ENCODE peak calls at places on chromosome 10, in six cellular contexts. One of them, this sample, is unnamed. For H3F3A and H3K9me2, the result is how much of the 10 kb centered on the place peaks cover.

GRCh38 chr10:110584006-110584405 is 16.5 kb downstream of the SMC3 start:
- DNase-seq in SK-N-SH: no peak
- DNase-seq in GM23338: no peak
- DNase-seq in PC-3: no peak
- DNase-seq in PC-9: no peak
- DNase-seq in MM.1S: no peak
- DNase-seq in this sample: no peak

GRCh38 chr10:94361161-94361794 is 1.5 kb downstream of the NOC3L start:
- DNase-seq in SK-N-SH: peak
- DNase-seq in GM23338: no peak
- DNase-seq in PC-3: peak
- DNase-seq in PC-9: no peak
- DNase-seq in MM.1S: peak
- DNase-seq in this sample: peak

GRCh38 chr10:6786579-6787031 is 206.5 kb upstream of the PRKCQ start:
- DNase-seq in SK-N-SH: peak
- DNase-seq in GM23338: no peak
- DNase-seq in PC-3: no peak
- DNase-seq in PC-9: no peak
- DNase-seq in MM.1S: no peak
- DNase-seq in this sample: peak

GRCh38 chr10:132141526-132142395 is 45.0 kb upstream of the DPYSL4 start:
- DNase-seq in SK-N-SH: no peak
- DNase-seq in GM23338: no peak
- DNase-seq in PC-3: no peak
- DNase-seq in PC-9: no peak
- DNase-seq in MM.1S: no peak
- DNase-seq in this sample: no peak

GRCh38 chr10:44287408-44287807 is 97.5 kb downstream of the CXCL12 start:
- DNase-seq in SK-N-SH: no peak
- DNase-seq in GM23338: no peak
- DNase-seq in PC-3: no peak
- DNase-seq in PC-9: no peak
- DNase-seq in MM.1S: no peak
- DNase-seq in this sample: no peak

GRCh38 chr10:131700032-131700431 is 200.8 kb upstream of the PPP2R2D start:
- DNase-seq in SK-N-SH: no peak
- DNase-seq in GM23338: no peak
- DNase-seq in PC-3: no peak
- DNase-seq in PC-9: no peak
- DNase-seq in MM.1S: no peak
- DNase-seq in this sample: no peak

GRCh38 chr10:28105561-28105960 is 106.7 kb upstream of the ODAD2 start:
- DNase-seq in SK-N-SH: no peak
- DNase-seq in GM23338: no peak
- DNase-seq in PC-3: no peak
- DNase-seq in PC-9: no peak
- DNase-seq in MM.1S: no peak
- DNase-seq in this sample: peak

GRCh38 chr10:86646933-86647332 is 7.4 kb upstream of the OPN4 start:
- DNase-seq in SK-N-SH: peak
- DNase-seq in GM23338: no peak
- DNase-seq in PC-3: no peak
- DNase-seq in PC-9: no peak
- DNase-seq in MM.1S: no peak
- DNase-seq in this sample: no peak

GRCh38 chr10:19788075-19788686 is 28.1 kb upstream of the PLXDC2 start:
- DNase-seq in SK-N-SH: peak
- DNase-seq in GM23338: peak
- DNase-seq in PC-3: peak
- DNase-seq in PC-9: no peak
- DNase-seq in MM.1S: peak
- DNase-seq in this sample: peak

GRCh38 chr10:78451592-78451991 is 417.9 kb downstream of the RPS24 start:
- DNase-seq in SK-N-SH: no peak
- DNase-seq in GM23338: no peak
- DNase-seq in PC-3: peak
- DNase-seq in PC-9: no peak
- DNase-seq in MM.1S: no peak
- DNase-seq in this sample: no peak

GRCh38 chr10:131697461-131698128 is 203.2 kb upstream of the PPP2R2D start:
- DNase-seq in SK-N-SH: peak
- DNase-seq in GM23338: no peak
- DNase-seq in PC-3: no peak
- DNase-seq in PC-9: no peak
- DNase-seq in MM.1S: no peak
- DNase-seq in this sample: peak

GRCh38 chr10:122152544-122152943 is 118.6 kb upstream of the BTBD16 start:
- DNase-seq in SK-N-SH: no peak
- DNase-seq in GM23338: no peak
- DNase-seq in PC-3: no peak
- DNase-seq in PC-9: no peak
- DNase-seq in MM.1S: no peak
- DNase-seq in this sample: peak

GRCh38 chr10:62779487-62780248 is 24.9 kb upstream of the ADO start:
- DNase-seq in SK-N-SH: no peak
- DNase-seq in GM23338: no peak
- DNase-seq in PC-3: peak
- DNase-seq in PC-9: no peak
- DNase-seq in MM.1S: peak
- DNase-seq in this sample: peak

GRCh38 chr10:35420827-35421552 is 84.7 kb downstream of the CCNY start:
- DNase-seq in SK-N-SH: no peak
- DNase-seq in GM23338: no peak
- DNase-seq in PC-3: peak
- DNase-seq in PC-9: no peak
- DNase-seq in MM.1S: no peak
- DNase-seq in this sample: peak

GRCh38 chr10:63430091-63430998 is 35.4 kb downstream of the JMJD1C start:
- DNase-seq in SK-N-SH: peak
- DNase-seq in GM23338: no peak
- DNase-seq in PC-3: peak
- DNase-seq in PC-9: peak
- DNase-seq in MM.1S: no peak
- DNase-seq in this sample: peak

GRCh38 chr10:63671317-63671937 is 150.2 kb downstream of the REEP3 start:
- DNase-seq in SK-N-SH: peak
- DNase-seq in GM23338: no peak
- DNase-seq in PC-3: no peak
- DNase-seq in PC-9: no peak
- DNase-seq in MM.1S: no peak
- DNase-seq in this sample: peak

GRCh38 chr10:62047960-62048383 is 146.5 kb downstream of the ARID5B start:
- DNase-seq in SK-N-SH: no peak
- DNase-seq in GM23338: no peak
- DNase-seq in PC-3: peak
- DNase-seq in PC-9: peak
- DNase-seq in MM.1S: peak
- DNase-seq in this sample: peak

GRCh38 chr10:50469288-50469687 is 154.5 kb downstream of the SGMS1 start:
- DNase-seq in SK-N-SH: no peak
- DNase-seq in GM23338: no peak
- DNase-seq in PC-3: peak
- DNase-seq in PC-9: no peak
- DNase-seq in MM.1S: no peak
- DNase-seq in this sample: peak

DNA sequence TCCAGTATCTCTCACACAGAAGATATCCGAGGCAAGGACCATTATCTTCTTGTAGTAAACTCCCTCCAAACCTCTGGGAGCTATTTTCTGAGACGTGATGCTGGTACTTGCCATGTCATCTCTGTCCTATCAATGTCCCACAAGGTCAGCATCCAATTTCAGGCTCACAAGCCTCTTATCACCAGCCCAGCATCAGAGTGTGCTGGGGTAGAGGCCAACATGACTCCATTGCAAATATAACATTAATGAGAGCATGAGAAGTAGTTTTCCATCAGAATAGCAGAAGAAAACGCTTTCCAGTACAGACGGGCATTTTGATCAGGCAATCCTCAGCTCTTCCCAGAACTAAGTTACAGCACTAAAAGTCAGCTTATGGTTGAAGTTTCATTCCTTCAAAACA is 5.6 kb downstream of the MORN4 start:
- DNase-seq in SK-N-SH: no peak
- DNase-seq in GM23338: no peak
- DNase-seq in PC-3: no peak
- DNase-seq in PC-9: no peak
- DNase-seq in MM.1S: no peak
- DNase-seq in this sample: no peak
- H3K4me2 ChIP-seq in SK-N-SH: no peak
- H3K4me2 ChIP-seq in GM23338: no peak
- H3K4me2 ChIP-seq in PC-3: no peak
- H3K4me2 ChIP-seq in PC-9: no peak
- H3K4me2 ChIP-seq in MM.1S: no peak
- H3K4me2 ChIP-seq in this sample: no peak

DNA sequence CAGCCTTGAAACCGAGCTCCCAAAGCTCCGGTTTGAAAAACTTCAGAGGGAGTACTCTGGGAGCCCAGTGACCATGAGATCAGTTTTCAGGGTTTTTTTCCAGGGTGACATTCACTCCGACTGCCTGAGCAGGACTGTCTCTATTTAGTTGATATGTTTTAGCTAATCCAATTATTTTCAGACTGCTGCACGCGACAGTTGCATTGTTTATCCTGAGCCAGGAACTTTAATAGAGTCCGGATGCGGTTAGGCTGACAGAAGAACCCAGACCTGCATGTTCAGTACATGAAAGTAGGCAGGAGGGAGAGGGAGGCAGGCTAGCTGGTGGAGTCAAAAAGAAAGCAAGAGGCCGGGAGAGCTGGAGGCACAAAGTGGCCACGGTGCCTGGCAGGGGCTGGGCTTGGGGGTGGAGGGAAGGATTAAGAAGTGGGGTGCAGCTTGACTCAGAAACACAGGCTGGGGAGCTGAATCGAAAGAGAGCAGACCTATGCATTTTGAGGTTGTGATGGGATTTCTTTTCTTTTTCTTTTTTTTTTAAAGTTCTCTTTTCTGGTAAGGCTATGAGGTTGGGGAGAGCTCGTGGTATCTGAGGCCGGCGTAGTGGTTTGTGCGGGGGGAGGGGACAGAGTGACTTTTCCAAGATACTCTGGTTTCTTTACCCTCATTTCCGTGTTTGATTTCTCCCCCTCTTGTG is 5.7 kb downstream of the GATA3 start:
- DNase-seq in SK-N-SH: no peak
- DNase-seq in GM23338: peak
- DNase-seq in PC-3: peak
- DNase-seq in PC-9: no peak
- DNase-seq in MM.1S: peak
- DNase-seq in this sample: peak
- H3F3A ChIP-seq in SK-N-SH: under half
- H3F3A ChIP-seq in GM23338: under half
- H3F3A ChIP-seq in PC-3: under half
- H3F3A ChIP-seq in PC-9: under half
- H3F3A ChIP-seq in MM.1S: under half
- H3F3A ChIP-seq in this sample: under half

GRCh38 chr10:115051216-115051615 is 41.9 kb upstream of the ATRNL1 start:
- DNase-seq in SK-N-SH: no peak
- DNase-seq in GM23338: no peak
- DNase-seq in PC-3: no peak
- DNase-seq in PC-9: no peak
- DNase-seq in MM.1S: no peak
- DNase-seq in this sample: no peak

GRCh38 chr10:115049318-115049717 is 43.8 kb upstream of the ATRNL1 start:
- DNase-seq in SK-N-SH: no peak
- DNase-seq in GM23338: no peak
- DNase-seq in PC-3: no peak
- DNase-seq in PC-9: no peak
- DNase-seq in MM.1S: no peak
- DNase-seq in this sample: no peak

GRCh38 chr10:115049957-115050356 is 43.2 kb upstream of the ATRNL1 start:
- DNase-seq in SK-N-SH: no peak
- DNase-seq in GM23338: peak
- DNase-seq in PC-3: no peak
- DNase-seq in PC-9: no peak
- DNase-seq in MM.1S: no peak
- DNase-seq in this sample: no peak

GRCh38 chr10:115052216-115052615 is 40.9 kb upstream of the ATRNL1 start:
- DNase-seq in SK-N-SH: no peak
- DNase-seq in GM23338: no peak
- DNase-seq in PC-3: no peak
- DNase-seq in PC-9: no peak
- DNase-seq in MM.1S: no peak
- DNase-seq in this sample: no peak

DNA sequence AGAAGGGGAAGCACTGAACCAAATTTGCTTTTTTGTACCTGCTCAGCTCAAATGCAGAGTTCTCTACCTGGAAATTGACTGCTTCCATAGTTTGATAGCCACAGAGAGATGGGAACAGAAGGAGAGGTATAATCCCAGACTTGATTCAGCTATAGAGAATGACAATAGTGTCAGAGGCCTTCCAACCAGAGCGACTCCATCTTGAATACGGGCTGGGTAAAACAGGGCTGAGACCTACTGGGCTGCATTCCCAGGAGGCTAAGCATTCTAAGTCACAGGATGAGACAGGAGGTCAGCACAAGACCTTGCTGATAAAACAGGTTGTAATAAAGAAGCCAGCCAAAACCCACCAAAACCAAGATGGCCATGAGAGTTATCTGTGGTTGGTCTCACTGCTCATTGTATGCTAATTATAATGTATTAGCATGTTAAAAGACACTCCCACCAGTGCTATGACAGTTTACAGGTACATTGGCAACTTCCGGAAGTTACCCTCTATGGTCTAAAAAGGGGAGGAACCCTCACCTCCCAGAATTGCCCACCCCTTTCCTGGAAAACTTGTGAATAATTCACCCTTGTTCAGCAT is 42.7 kb upstream of the ATRNL1 start:
- DNase-seq in SK-N-SH: no peak
- DNase-seq in GM23338: no peak
- DNase-seq in PC-3: no peak
- DNase-seq in PC-9: no peak
- DNase-seq in MM.1S: no peak
- DNase-seq in this sample: no peak
- H3K9me2 ChIP-seq in SK-N-SH: under half
- H3K9me2 ChIP-seq in GM23338: under half
- H3K9me2 ChIP-seq in PC-3: under half
- H3K9me2 ChIP-seq in PC-9: under half
- H3K9me2 ChIP-seq in MM.1S: under half
- H3K9me2 ChIP-seq in this sample: under half

GRCh38 chr10:75398238-75398629 is 3.3 kb downstream of the ZNF503 start:
- DNase-seq in SK-N-SH: no peak
- DNase-seq in GM23338: no peak
- DNase-seq in PC-3: peak
- DNase-seq in PC-9: peak
- DNase-seq in MM.1S: no peak
- DNase-seq in this sample: peak

GRCh38 chr10:75395171-75395954 is 6.2 kb downstream of the ZNF503 start:
- DNase-seq in SK-N-SH: peak
- DNase-seq in GM23338: peak
- DNase-seq in PC-3: peak
- DNase-seq in PC-9: peak
- DNase-seq in MM.1S: no peak
- DNase-seq in this sample: peak

GRCh38 chr10:75395955-75396860 is 5.4 kb downstream of the ZNF503 start:
- DNase-seq in SK-N-SH: no peak
- DNase-seq in GM23338: peak
- DNase-seq in PC-3: peak
- DNase-seq in PC-9: peak
- DNase-seq in MM.1S: no peak
- DNase-seq in this sample: peak

GRCh38 chr10:75397571-75397921 is 4.0 kb downstream of the ZNF503 start:
- DNase-seq in SK-N-SH: no peak
- DNase-seq in GM23338: peak
- DNase-seq in PC-3: peak
- DNase-seq in PC-9: peak
- DNase-seq in MM.1S: no peak
- DNase-seq in this sample: peak

GRCh38 chr10:75396861-75397570 is 4.5 kb downstream of the ZNF503 start:
- DNase-seq in SK-N-SH: no peak
- DNase-seq in GM23338: peak
- DNase-seq in PC-3: peak
- DNase-seq in PC-9: peak
- DNase-seq in MM.1S: no peak
- DNase-seq in this sample: peak
- H3K4me2 ChIP-seq in SK-N-SH: no peak
- H3K4me2 ChIP-seq in GM23338: peak
- H3K4me2 ChIP-seq in PC-3: peak
- H3K4me2 ChIP-seq in PC-9: peak
- H3K4me2 ChIP-seq in MM.1S: no peak
- H3K4me2 ChIP-seq in this sample: peak